ENCODE peak calls at places on chromosomes 4 and X, in five cellular contexts. N is K562, M is HepG2, D is A549, B is GM12878. P is an unnamed sample.

GRCh38 chr4:19382993-19383392 is 868.7 kb upstream of the SLIT2 start:
- DNase-seq in D (no peak), N (no peak), B (no peak), M (no peak), P (no peak)

GRCh38 chrX:26670521-26670920 is 454.6 kb downstream of the MAGEB5 start:
- DNase-seq in B (no peak), M (no peak), D (no peak), N (no peak), P (no peak)

GRCh38 chrX:109696146-109696740 is 36.8 kb downstream of the ACSL4 start:
- DNase-seq in N (no peak), B (no peak), D (no peak), M (no peak), P (no peak)

GRCh38 chrX:19625612-19626011 is 110.3 kb upstream of the MAP3K15 start:
- DNase-seq in N (no peak), B (no peak), M (no peak), D (peak), P (no peak)

GRCh38 chrX:22164770-22165388 is 107.8 kb upstream of the CBLL2 start:
- DNase-seq in M (no peak), N (no peak), B (no peak), D (peak), P (no peak)

GRCh38 chr4:157978680-157979361 is 194.0 kb downstream of the GASK1B start:
- DNase-seq in N (peak), B (no peak), D (peak), M (peak), P (peak)

GRCh38 chrX:106917830-106918500 is 2.2 kb upstream of the CLDN2 start:
- DNase-seq in B (no peak), D (peak), N (no peak), M (no peak), P (no peak)

GRCh38 chr4:142815834-142816233 is 30.3 kb downstream of the INPP4B start:
- DNase-seq in M (no peak), N (no peak), D (peak), B (no peak), P (no peak)

GRCh38 chrX:74593593-74593992 is 20.8 kb downstream of the RLIM start:
- DNase-seq in B (no peak), D (no peak), M (no peak), N (no peak), P (no peak)

GRCh38 chr4:147683172-147683571 is 791 bp downstream of the PRMT9 start:
- DNase-seq in N (peak), D (no peak), M (peak), B (no peak), P (peak)

GRCh38 chrX:8967471-8967870 is 66.5 kb downstream of the FAM9B start:
- DNase-seq in M (no peak), N (no peak), D (no peak), B (no peak), P (no peak)

GRCh38 chrX:71533850-71534515 is 1.1 kb downstream of the OGT start:
- DNase-seq in N (peak), B (no peak), M (peak), D (peak), P (peak)

GRCh38 chr4:21656832-21657231 is 291.7 kb downstream of the KCNIP4 start:
- DNase-seq in B (no peak), N (no peak), M (peak), D (peak), P (no peak)

GRCh38 chr4:96736352-96736889 is 896.5 kb downstream of the PDHA2 start:
- DNase-seq in B (no peak), M (no peak), D (peak), N (no peak), P (no peak)

GRCh38 chr4:81470456-81471327 is 1.0 kb downstream of the RASGEF1B start:
- DNase-seq in N (no peak), M (no peak), D (no peak), B (no peak), P (no peak)

GRCh38 chr4:10640535-10641159 is 43.9 kb downstream of the CLNK start:
- DNase-seq in D (no peak), M (no peak), B (no peak), N (no peak), P (no peak)

GRCh38 chr4:188032170-188032569 is 36.6 kb downstream of the ZFP42 start:
- DNase-seq in M (no peak), B (no peak), D (no peak), N (no peak), P (no peak)

GRCh38 chr4:3707423-3708102 is 58.6 kb upstream of the ADRA2C start:
- DNase-seq in B (no peak), N (no peak), D (no peak), M (no peak), P (peak)

GRCh38 chr4:164956766-164957643 is 20.5 kb downstream of the TRIM61 start:
- DNase-seq in D (peak), M (no peak), N (peak), B (peak), P (peak)

GRCh38 chr4:89704651-89705395 is 132.1 kb downstream of the SNCA start:
- DNase-seq in N (no peak), M (no peak), B (no peak), D (no peak), P (no peak)

GRCh38 chr4:10584042-10584441 is 100.5 kb downstream of the CLNK start:
- DNase-seq in N (no peak), M (peak), B (peak), D (no peak), P (no peak)

GRCh38 chrX:13463608-13464007 is 105.8 kb upstream of the EGFL6 start:
- DNase-seq in D (peak), B (no peak), N (no peak), M (no peak), P (no peak)

GRCh38 chrX:48897157-48897620 is 379 bp downstream of the TIMM17B start:
- DNase-seq in N (peak), M (peak), D (peak), B (no peak), P (peak)

GRCh38 chr4:184347251-184348239 is 126.8 kb downstream of the IRF2 start:
- DNase-seq in B (peak), N (peak), D (peak), M (no peak), P (no peak)

GRCh38 chr4:15714616-15715015 is 11.8 kb downstream of the BST1 start:
- DNase-seq in N (peak), B (no peak), D (no peak), M (no peak), P (no peak)

GRCh38 chr4:155742310-155743015 is 16.4 kb upstream of the GUCY1B1 start:
- DNase-seq in D (no peak), N (no peak), B (no peak), M (no peak), P (no peak)

DNA sequence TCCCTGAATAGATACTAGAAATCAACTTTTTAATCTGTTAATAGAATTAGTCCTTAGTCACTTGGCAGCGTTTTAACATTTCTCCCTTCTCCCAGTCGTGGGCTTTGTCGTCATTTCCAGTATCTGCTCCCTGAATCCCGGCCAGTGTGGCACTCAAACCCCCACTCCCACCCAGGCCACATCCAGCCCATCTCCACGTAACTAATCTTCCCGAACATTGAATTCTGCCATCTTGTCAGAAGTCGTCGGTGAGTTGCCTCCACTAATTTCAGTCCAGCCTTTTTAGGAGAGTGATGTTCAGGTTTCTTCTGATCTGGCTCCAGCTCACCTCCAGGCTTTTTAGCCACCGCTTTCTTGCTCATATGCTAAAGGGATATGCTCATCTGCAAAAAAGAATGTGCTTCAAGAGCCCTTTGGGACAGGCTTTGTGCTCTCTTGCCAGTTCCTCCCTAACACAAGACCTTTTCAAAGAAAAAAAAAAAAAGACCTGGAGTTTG is 1.3 kb downstream of the TMEM165 start:
- DNase-seq in N (no peak), M (no peak), D (no peak), B (no peak), P (peak)
- TF ChIP-seq RFX5 in N (no peak), M (no peak), D (no peak), B (no peak), P (no peak)

GRCh38 chr4:60648774-60649173 is 551.4 kb upstream of the ADGRL3 start:
- DNase-seq in B (no peak), M (no peak), N (no peak), D (no peak), P (no peak)
- TF ChIP-seq REST in B (no peak), M (no peak), N (no peak), D (no peak), P (no peak)

DNA sequence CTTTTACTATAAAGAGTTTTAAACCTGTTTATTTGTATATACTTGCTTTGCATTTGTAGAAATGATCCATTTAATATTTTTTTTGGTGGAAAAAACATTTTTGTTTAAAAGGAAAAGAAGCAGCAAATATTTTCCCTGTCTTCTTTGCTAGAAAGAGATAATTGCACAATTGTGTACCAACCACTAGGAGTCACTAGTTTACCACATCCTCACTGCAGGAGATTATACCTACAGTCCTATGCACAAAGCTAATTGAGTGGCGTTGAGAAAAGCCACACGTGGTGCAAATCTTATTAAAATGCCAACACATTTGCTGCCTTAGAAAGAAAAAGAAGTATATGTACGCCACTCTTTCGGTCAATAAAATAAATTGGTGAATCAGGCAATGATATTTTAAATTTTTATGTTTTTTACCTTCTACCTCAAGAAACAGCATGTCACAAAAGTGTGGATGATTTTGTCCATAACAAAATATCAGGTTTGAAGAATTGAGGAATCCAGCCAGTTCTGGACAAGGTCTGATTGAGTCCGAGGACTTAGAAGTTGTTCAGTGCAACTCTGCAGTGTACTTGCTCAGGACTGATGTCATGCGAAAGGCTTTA is 102.9 kb downstream of the GRXCR1 start:
- DNase-seq in B (no peak), N (peak), M (peak), D (peak), P (peak)
- TF ChIP-seq RFX5 in B (no peak), N (no peak), M (no peak), D (no peak), P (no peak)

GRCh38 chr4:173231916-173232315 is 63.3 kb downstream of the GALNT7 start:
- DNase-seq in B (no peak), D (peak), N (peak), M (no peak), P (no peak)
- TF ChIP-seq REST in B (no peak), D (no peak), N (no peak), M (no peak), P (no peak)

GRCh38 chr4:176988226-176988625 is 195.5 kb upstream of the VEGFC start:
- DNase-seq in B (no peak), M (no peak), N (no peak), D (peak), P (no peak)
- TF ChIP-seq RFX5 in B (no peak), M (no peak), N (no peak), D (no peak), P (no peak)